ENCODE peak calls at places on chromosomes 12 and 14, in four cellular contexts. Q is activated CD4-positive, alpha-beta T cell treated with anti-CD3 and anti-CD28 coated beads, Interleukin-2, amount 50 U/mL, for 48 hours; K is T-helper 1 cell; V is NCI-H1092 treated with DMSO at 0.1 percent for 48 hours. I is an unnamed sample.

GRCh38 chr12:116697305-116698130 is 40.4 kb downstream of the SPRING1 start:
- DNase-seq in Q (no peak), K (no peak), V (no peak), I (no peak)

GRCh38 chr12:119115296-119115905 is 63.3 kb upstream of the HSPB8 start:
- DNase-seq in Q (peak; percentile 12), K (no peak), V (peak; percentile 42), I (peak; percentile 29)

GRCh38 chr12:54147606-54148005 is 41.2 kb downstream of the SMUG1 start:
- DNase-seq in Q (no peak), K (no peak), V (no peak), I (no peak)

GRCh38 chr14:92955381-92955780 is 32.4 kb downstream of the CHGA start:
- DNase-seq in Q (no peak), K (no peak), V (no peak), I (no peak)

GRCh38 chr14:103129301-103130016 is 6.2 kb downstream of the TNFAIP2 start:
- DNase-seq in Q (no peak), K (no peak), V (no peak), I (no peak)

GRCh38 chr14:69039287-69039628 is 60.2 kb upstream of the ACTN1 start:
- DNase-seq in Q (no peak), K (no peak), V (no peak), I (peak; percentile 88)

GRCh38 chr12:1591029-1591428 is 3.4 kb downstream of the FBXL14 start:
- DNase-seq in Q (peak; percentile 23), K (no peak), V (no peak), I (peak; percentile 77)

GRCh38 chr12:42741771-42742510 is 152.4 kb upstream of the PRICKLE1 start:
- DNase-seq in Q (no peak), K (no peak), V (no peak), I (no peak)

GRCh38 chr12:47219243-47219642 is 139.5 kb upstream of the AMIGO2 start:
- DNase-seq in Q (no peak), K (no peak), V (no peak), I (peak; percentile 69)

GRCh38 chr12:78530065-78530765 is 334.4 kb upstream of the SYT1 start:
- DNase-seq in Q (no peak), K (no peak), V (no peak), I (peak; percentile 2)

GRCh38 chr14:52354257-52354656 is 40.1 kb downstream of the PTGER2 start:
- DNase-seq in Q (no peak), K (no peak), V (no peak), I (peak; percentile 22)

GRCh38 chr12:34298971-34299801 is 276.9 kb downstream of the ALG10 start:
- DNase-seq in Q (no peak), K (no peak), V (no peak), I (no peak)

GRCh38 chr14:104299993-104300761 is 161.8 kb downstream of the KIF26A start:
- DNase-seq in Q (no peak), K (no peak), V (peak; percentile 27), I (no peak)

GRCh38 chr12:79885956-79886490 is 48.9 kb downstream of the PPP1R12A start:
- DNase-seq in Q (no peak), K (no peak), V (no peak), I (no peak)

GRCh38 chr14:31010935-31011334 is 14.5 kb upstream of the AP4S1 start:
- DNase-seq in Q (no peak), K (no peak), V (no peak), I (no peak)

GRCh38 chr12:102475355-102475754 is 5.0 kb downstream of the IGF1 start:
- DNase-seq in Q (no peak), K (no peak), V (no peak), I (no peak)

GRCh38 chr14:24151404-24152080 is 4.2 kb downstream of the RNF31 start:
- DNase-seq in Q (no peak), K (no peak), V (no peak), I (no peak)

GRCh38 chr12:82862876-82863649 is 176.4 kb downstream of the TMTC2 start:
- DNase-seq in Q (no peak), K (no peak), V (no peak), I (no peak)

GRCh38 chr12:21527451-21528180 is 1.5 kb downstream of the SPX start:
- DNase-seq in Q (peak; percentile 71), K (peak; percentile 27), V (peak; percentile 82), I (peak; percentile 50)

GRCh38 chr12:77352941-77353340 is 287.6 kb upstream of the E2F7 start:
- DNase-seq in Q (no peak), K (no peak), V (no peak), I (no peak)

GRCh38 chr12:1807489-1807888 is 12.9 kb upstream of the LRTM2 start:
- DNase-seq in Q (no peak), K (no peak), V (no peak), I (no peak)

GRCh38 chr12:51421266-51421884 is 3.3 kb upstream of the SLC4A8 start:
- DNase-seq in Q (peak; percentile 50), K (no peak), V (peak; percentile 34), I (peak; percentile 49)

GRCh38 chr12:64618953-64619590 is 8.8 kb downstream of the RASSF3 start:
- DNase-seq in Q (no peak), K (no peak), V (no peak), I (no peak)

GRCh38 chr14:90720832-90721231 is 95.4 kb downstream of the TTC7B start:
- DNase-seq in Q (no peak), K (no peak), V (no peak), I (no peak)

GRCh38 chr14:92676448-92677086 is 71.9 kb downstream of the LGMN start:
- DNase-seq in Q (no peak), K (no peak), V (no peak), I (no peak)

GRCh38 chr14:28671425-28671824 is 95.2 kb upstream of the FOXG1 start:
- DNase-seq in Q (no peak), K (no peak), V (peak; percentile 9), I (peak; percentile 85)

GRCh38 chr12:109578330-109578927 is 4.8 kb downstream of the MVK start:
- DNase-seq in Q (no peak), K (no peak), V (no peak), I (no peak)

GRCh38 chr14:23951590-23952143 is 1.9 kb upstream of the DHRS4 start:
- DNase-seq in Q (no peak), K (no peak), V (no peak), I (no peak)

GRCh38 chr12:25906651-25907340 is 51.7 kb upstream of the RASSF8 start:
- DNase-seq in Q (no peak), K (no peak), V (no peak), I (no peak)

GRCh38 chr14:77804592-77804991 is 4.7 kb downstream of the ADCK1 start:
- DNase-seq in Q (peak; percentile 61), K (no peak), V (no peak), I (peak; percentile 35)

GRCh38 chr14:93962701-93963601 is 13.4 kb downstream of the ASB2 start:
- DNase-seq in Q (peak; percentile 59), K (no peak), V (no peak), I (peak; percentile 29)

GRCh38 chr12:127678945-127679344 is 588.0 kb upstream of the TMEM132C start:
- DNase-seq in Q (no peak), K (no peak), V (no peak), I (no peak)

GRCh38 chr12:34291001-34291400 is 268.7 kb downstream of the ALG10 start:
- DNase-seq in Q (no peak), K (no peak), V (no peak), I (no peak)

GRCh38 chr12:112843272-112843671 is 51.7 kb downstream of the RPH3A start:
- DNase-seq in Q (no peak), K (no peak), V (peak; percentile 26), I (no peak)

GRCh38 chr14:55436530-55436929 is 3.9 kb downstream of the TBPL2 start:
- DNase-seq in Q (no peak), K (no peak), V (no peak), I (no peak)

GRCh38 chr14:50501642-50502041 is 30.7 kb downstream of the MAP4K5 start:
- DNase-seq in Q (no peak), K (no peak), V (no peak), I (peak; percentile 84)

GRCh38 chr14:100372357-100373048 is 49.4 kb downstream of the SLC25A47 start:
- DNase-seq in Q (no peak), K (no peak), V (no peak), I (no peak)

GRCh38 chr14:48937796-48938195 is 648.4 kb downstream of the RPS29 start:
- DNase-seq in Q (no peak), K (no peak), V (no peak), I (no peak)

GRCh38 chr12:77319141-77319540 is 253.8 kb upstream of the E2F7 start:
- DNase-seq in Q (no peak), K (no peak), V (no peak), I (no peak)

I was measured in bronchial epithelial cell.